ENCODE peak calls at places on chromosome 16, in eight cellular contexts. One of them, this sample, is unnamed.

GRCh38 chr16:87959391-87959968 is 8.2 kb downstream of the BANP start:
- DNase-seq in HAP-1: no peak
- DNase-seq in SK-N-SH: no peak
- DNase-seq in AG09309: no peak
- DNase-seq in tibial artery: no peak
- DNase-seq in AG10803: no peak
- DNase-seq in CD4-positive, CD25-positive, alpha-beta regulatory T cell: no peak
- DNase-seq in mucosa of descending colon: no peak
- DNase-seq in this sample: no peak

GRCh38 chr16:2032285-2033056 is 5.8 kb downstream of the NHERF2 start:
- DNase-seq in AG09309: no peak
- DNase-seq in mucosa of descending colon: peak
- DNase-seq in tibial artery: no peak
- DNase-seq in SK-N-SH: no peak
- DNase-seq in AG10803: peak
- DNase-seq in CD4-positive, CD25-positive, alpha-beta regulatory T cell: no peak
- DNase-seq in HAP-1: no peak
- DNase-seq in this sample: no peak

GRCh38 chr16:31696968-31697743 is 169.5 kb downstream of the AHSP start:
- DNase-seq in tibial artery: no peak
- DNase-seq in SK-N-SH: peak
- DNase-seq in AG09309: peak
- DNase-seq in AG10803: peak
- DNase-seq in mucosa of descending colon: no peak
- DNase-seq in HAP-1: peak
- DNase-seq in CD4-positive, CD25-positive, alpha-beta regulatory T cell: no peak
- DNase-seq in this sample: peak

GRCh38 chr16:63613701-63614100 is 1508.2 kb downstream of the CDH11 start:
- DNase-seq in SK-N-SH: no peak
- DNase-seq in AG09309: no peak
- DNase-seq in HAP-1: no peak
- DNase-seq in mucosa of descending colon: no peak
- DNase-seq in AG10803: no peak
- DNase-seq in CD4-positive, CD25-positive, alpha-beta regulatory T cell: no peak
- DNase-seq in tibial artery: no peak
- DNase-seq in this sample: no peak

GRCh38 chr16:83215417-83216001 is 588.7 kb downstream of the CDH13 start:
- DNase-seq in SK-N-SH: peak
- DNase-seq in AG10803: no peak
- DNase-seq in CD4-positive, CD25-positive, alpha-beta regulatory T cell: no peak
- DNase-seq in mucosa of descending colon: no peak
- DNase-seq in HAP-1: no peak
- DNase-seq in tibial artery: no peak
- DNase-seq in AG09309: no peak
- DNase-seq in this sample: no peak

GRCh38 chr16:49839462-49839825 is 16.5 kb downstream of the ZNF423 start:
- DNase-seq in AG10803: no peak
- DNase-seq in HAP-1: no peak
- DNase-seq in mucosa of descending colon: no peak
- DNase-seq in tibial artery: no peak
- DNase-seq in SK-N-SH: no peak
- DNase-seq in AG09309: no peak
- DNase-seq in CD4-positive, CD25-positive, alpha-beta regulatory T cell: no peak
- DNase-seq in this sample: no peak

GRCh38 chr16:58449768-58450167 is 50.2 kb upstream of the NDRG4 start:
- DNase-seq in tibial artery: no peak
- DNase-seq in CD4-positive, CD25-positive, alpha-beta regulatory T cell: no peak
- DNase-seq in HAP-1: no peak
- DNase-seq in AG09309: no peak
- DNase-seq in SK-N-SH: no peak
- DNase-seq in AG10803: no peak
- DNase-seq in mucosa of descending colon: no peak
- DNase-seq in this sample: no peak

GRCh38 chr16:1296688-1297412 is 12.6 kb upstream of the UBE2I start:
- DNase-seq in tibial artery: no peak
- DNase-seq in AG09309: no peak
- DNase-seq in mucosa of descending colon: peak
- DNase-seq in SK-N-SH: no peak
- DNase-seq in HAP-1: no peak
- DNase-seq in CD4-positive, CD25-positive, alpha-beta regulatory T cell: no peak
- DNase-seq in AG10803: peak
- DNase-seq in this sample: no peak

GRCh38 chr16:86850675-86851074 is 272.3 kb downstream of the FOXL1 start:
- DNase-seq in AG09309: no peak
- DNase-seq in tibial artery: no peak
- DNase-seq in mucosa of descending colon: no peak
- DNase-seq in HAP-1: no peak
- DNase-seq in AG10803: no peak
- DNase-seq in CD4-positive, CD25-positive, alpha-beta regulatory T cell: no peak
- DNase-seq in SK-N-SH: no peak
- DNase-seq in this sample: no peak

GRCh38 chr16:81830845-81831600 is 51.9 kb downstream of the PLCG2 start:
- DNase-seq in tibial artery: no peak
- DNase-seq in mucosa of descending colon: no peak
- DNase-seq in AG10803: no peak
- DNase-seq in AG09309: no peak
- DNase-seq in HAP-1: no peak
- DNase-seq in CD4-positive, CD25-positive, alpha-beta regulatory T cell: no peak
- DNase-seq in SK-N-SH: no peak
- DNase-seq in this sample: no peak

GRCh38 chr16:83420206-83420760 is 387.5 kb upstream of the HSBP1 start:
- DNase-seq in SK-N-SH: no peak
- DNase-seq in tibial artery: no peak
- DNase-seq in CD4-positive, CD25-positive, alpha-beta regulatory T cell: no peak
- DNase-seq in mucosa of descending colon: no peak
- DNase-seq in AG10803: peak
- DNase-seq in HAP-1: no peak
- DNase-seq in AG09309: no peak
- DNase-seq in this sample: peak

GRCh38 chr16:4320571-4321137 is 4.8 kb downstream of the GLIS2 start:
- DNase-seq in AG10803: no peak
- DNase-seq in tibial artery: no peak
- DNase-seq in HAP-1: no peak
- DNase-seq in mucosa of descending colon: no peak
- DNase-seq in SK-N-SH: no peak
- DNase-seq in CD4-positive, CD25-positive, alpha-beta regulatory T cell: no peak
- DNase-seq in AG09309: no peak
- DNase-seq in this sample: no peak

GRCh38 chr16:54178491-54178976 is 108.1 kb downstream of the IRX3 start:
- DNase-seq in CD4-positive, CD25-positive, alpha-beta regulatory T cell: no peak
- DNase-seq in SK-N-SH: peak
- DNase-seq in tibial artery: no peak
- DNase-seq in AG09309: no peak
- DNase-seq in AG10803: no peak
- DNase-seq in HAP-1: no peak
- DNase-seq in mucosa of descending colon: no peak
- DNase-seq in this sample: no peak

GRCh38 chr16:50153648-50154368 is 702 bp downstream of the TENT4B start:
- DNase-seq in HAP-1: no peak
- DNase-seq in tibial artery: peak
- DNase-seq in CD4-positive, CD25-positive, alpha-beta regulatory T cell: no peak
- DNase-seq in SK-N-SH: peak
- DNase-seq in AG09309: no peak
- DNase-seq in mucosa of descending colon: peak
- DNase-seq in AG10803: peak
- DNase-seq in this sample: no peak

GRCh38 chr16:19666451-19666850 is 51.6 kb downstream of the KNOP1 start:
- DNase-seq in SK-N-SH: no peak
- DNase-seq in HAP-1: peak
- DNase-seq in AG10803: no peak
- DNase-seq in AG09309: no peak
- DNase-seq in mucosa of descending colon: no peak
- DNase-seq in tibial artery: no peak
- DNase-seq in CD4-positive, CD25-positive, alpha-beta regulatory T cell: no peak
- DNase-seq in this sample: no peak

GRCh38 chr16:85569039-85569614 is 44.0 kb upstream of the GSE1 start:
- DNase-seq in mucosa of descending colon: no peak
- DNase-seq in CD4-positive, CD25-positive, alpha-beta regulatory T cell: no peak
- DNase-seq in tibial artery: no peak
- DNase-seq in HAP-1: no peak
- DNase-seq in SK-N-SH: no peak
- DNase-seq in AG10803: no peak
- DNase-seq in AG09309: no peak
- DNase-seq in this sample: no peak
- H3K4me3 ChIP-seq in mucosa of descending colon: no peak
- H3K4me3 ChIP-seq in CD4-positive, CD25-positive, alpha-beta regulatory T cell: no peak
- H3K4me3 ChIP-seq in tibial artery: no peak
- H3K4me3 ChIP-seq in HAP-1: no peak
- H3K4me3 ChIP-seq in SK-N-SH: no peak
- H3K4me3 ChIP-seq in AG10803: no peak
- H3K4me3 ChIP-seq in AG09309: no peak
- H3K4me3 ChIP-seq in this sample: no peak

GRCh38 chr16:56633535-56633934 is 1.1 kb downstream of the MT1M start:
- DNase-seq in SK-N-SH: no peak
- DNase-seq in tibial artery: no peak
- DNase-seq in AG10803: no peak
- DNase-seq in mucosa of descending colon: no peak
- DNase-seq in CD4-positive, CD25-positive, alpha-beta regulatory T cell: no peak
- DNase-seq in AG09309: no peak
- DNase-seq in HAP-1: no peak
- DNase-seq in this sample: no peak
- H3K4me3 ChIP-seq in SK-N-SH: no peak
- H3K4me3 ChIP-seq in tibial artery: peak
- H3K4me3 ChIP-seq in AG10803: no peak
- H3K4me3 ChIP-seq in mucosa of descending colon: no peak
- H3K4me3 ChIP-seq in CD4-positive, CD25-positive, alpha-beta regulatory T cell: no peak
- H3K4me3 ChIP-seq in AG09309: no peak
- H3K4me3 ChIP-seq in HAP-1: no peak
- H3K4me3 ChIP-seq in this sample: no peak

DNA sequence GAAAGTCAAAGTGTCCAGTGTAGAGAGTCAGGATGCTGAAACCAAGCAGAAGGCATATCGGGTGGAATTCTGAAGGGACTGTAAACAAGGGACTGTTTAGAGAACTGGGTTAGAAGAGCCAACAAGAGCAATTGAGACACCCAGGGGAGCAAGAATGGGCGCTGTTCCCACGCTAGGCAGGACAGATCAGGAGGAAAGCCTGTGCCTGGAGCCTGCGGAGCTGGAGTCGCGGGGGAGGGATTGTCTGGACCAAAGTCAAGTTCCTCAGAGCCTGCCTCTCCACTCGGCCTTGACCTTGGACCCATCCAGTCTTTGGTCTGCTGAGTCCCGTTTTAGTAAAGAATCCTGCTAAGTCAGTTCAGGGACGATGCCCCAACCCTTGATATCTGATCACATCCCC is 14.7 kb upstream of the KLHL36 start:
- DNase-seq in AG09309: no peak
- DNase-seq in mucosa of descending colon: no peak
- DNase-seq in HAP-1: no peak
- DNase-seq in CD4-positive, CD25-positive, alpha-beta regulatory T cell: no peak
- DNase-seq in tibial artery: peak
- DNase-seq in SK-N-SH: no peak
- DNase-seq in AG10803: no peak
- DNase-seq in this sample: no peak
- H3K4me3 ChIP-seq in AG09309: no peak
- H3K4me3 ChIP-seq in mucosa of descending colon: no peak
- H3K4me3 ChIP-seq in HAP-1: no peak
- H3K4me3 ChIP-seq in CD4-positive, CD25-positive, alpha-beta regulatory T cell: no peak
- H3K4me3 ChIP-seq in tibial artery: no peak
- H3K4me3 ChIP-seq in SK-N-SH: no peak
- H3K4me3 ChIP-seq in AG10803: no peak
- H3K4me3 ChIP-seq in this sample: no peak

GRCh38 chr16:10037771-10038170 is 144.5 kb downstream of the GRIN2A start:
- DNase-seq in AG10803: peak
- DNase-seq in CD4-positive, CD25-positive, alpha-beta regulatory T cell: no peak
- DNase-seq in SK-N-SH: no peak
- DNase-seq in tibial artery: no peak
- DNase-seq in HAP-1: no peak
- DNase-seq in AG09309: no peak
- DNase-seq in mucosa of descending colon: no peak
- DNase-seq in this sample: no peak

GRCh38 chr16:10036951-10037350 is 145.3 kb downstream of the GRIN2A start:
- DNase-seq in mucosa of descending colon: no peak
- DNase-seq in AG09309: no peak
- DNase-seq in CD4-positive, CD25-positive, alpha-beta regulatory T cell: no peak
- DNase-seq in SK-N-SH: no peak
- DNase-seq in AG10803: no peak
- DNase-seq in tibial artery: no peak
- DNase-seq in HAP-1: no peak
- DNase-seq in this sample: no peak

GRCh38 chr16:10045291-10045775 is 136.9 kb downstream of the GRIN2A start:
- DNase-seq in CD4-positive, CD25-positive, alpha-beta regulatory T cell: no peak
- DNase-seq in AG09309: no peak
- DNase-seq in HAP-1: no peak
- DNase-seq in SK-N-SH: no peak
- DNase-seq in AG10803: no peak
- DNase-seq in tibial artery: no peak
- DNase-seq in mucosa of descending colon: no peak
- DNase-seq in this sample: no peak

GRCh38 chr16:10040136-10041080 is 141.8 kb downstream of the GRIN2A start:
- DNase-seq in SK-N-SH: peak
- DNase-seq in CD4-positive, CD25-positive, alpha-beta regulatory T cell: no peak
- DNase-seq in mucosa of descending colon: no peak
- DNase-seq in HAP-1: no peak
- DNase-seq in AG09309: no peak
- DNase-seq in AG10803: no peak
- DNase-seq in tibial artery: no peak
- DNase-seq in this sample: no peak

GRCh38 chr16:10039220-10040096 is 142.8 kb downstream of the GRIN2A start:
- DNase-seq in CD4-positive, CD25-positive, alpha-beta regulatory T cell: no peak
- DNase-seq in tibial artery: no peak
- DNase-seq in AG10803: peak
- DNase-seq in SK-N-SH: peak
- DNase-seq in mucosa of descending colon: no peak
- DNase-seq in HAP-1: no peak
- DNase-seq in AG09309: no peak
- DNase-seq in this sample: no peak
- H3K4me3 ChIP-seq in CD4-positive, CD25-positive, alpha-beta regulatory T cell: no peak
- H3K4me3 ChIP-seq in tibial artery: peak
- H3K4me3 ChIP-seq in AG10803: peak
- H3K4me3 ChIP-seq in SK-N-SH: no peak
- H3K4me3 ChIP-seq in mucosa of descending colon: no peak
- H3K4me3 ChIP-seq in HAP-1: no peak
- H3K4me3 ChIP-seq in AG09309: no peak
- H3K4me3 ChIP-seq in this sample: no peak

This sample was measured in skeletal muscle cell.